ENCODE peak calls at places on chromosomes 4 and X, in five cellular contexts. One of them, this sample, is unnamed.

GRCh38 chr4:101089168-101089567 is 258.2 kb downstream of the PPP3CA start:
- DNase-seq in fibroblast of lung: no peak
- DNase-seq in GM13976: no peak
- DNase-seq in bronchial epithelial cell: no peak
- DNase-seq in stomach: no peak
- DNase-seq in this sample: no peak

GRCh38 chr4:98506462-98507132 is 151.8 kb downstream of the TSPAN5 start:
- DNase-seq in GM13976: no peak
- DNase-seq in stomach: no peak
- DNase-seq in bronchial epithelial cell: no peak
- DNase-seq in fibroblast of lung: no peak
- DNase-seq in this sample: no peak

GRCh38 chrX:153474718-153475117 is 4.3 kb upstream of the HAUS7 start:
- DNase-seq in fibroblast of lung: peak; percentile 70
- DNase-seq in stomach: peak; percentile 43
- DNase-seq in GM13976: no peak
- DNase-seq in bronchial epithelial cell: peak; percentile 25
- DNase-seq in this sample: no peak

GRCh38 chr4:151676301-151676700 is 84.5 kb downstream of the GATB start:
- DNase-seq in GM13976: no peak
- DNase-seq in stomach: no peak
- DNase-seq in fibroblast of lung: peak; percentile 87
- DNase-seq in bronchial epithelial cell: peak; percentile 93
- DNase-seq in this sample: no peak

GRCh38 chr4:120691106-120691505 is 231.4 kb downstream of the PRDM5 start:
- DNase-seq in bronchial epithelial cell: no peak
- DNase-seq in fibroblast of lung: peak; percentile 70
- DNase-seq in stomach: no peak
- DNase-seq in GM13976: no peak
- DNase-seq in this sample: no peak

GRCh38 chrX:131607796-131608369 is 64.0 kb downstream of the OR13H1 start:
- DNase-seq in GM13976: no peak
- DNase-seq in fibroblast of lung: no peak
- DNase-seq in bronchial epithelial cell: no peak
- DNase-seq in stomach: no peak
- DNase-seq in this sample: no peak

GRCh38 chrX:41150043-41150442 is 64.8 kb downstream of the USP9X start:
- DNase-seq in fibroblast of lung: no peak
- DNase-seq in stomach: no peak
- DNase-seq in bronchial epithelial cell: no peak
- DNase-seq in GM13976: no peak
- DNase-seq in this sample: no peak

GRCh38 chrX:135536883-135537282 is 16.4 kb downstream of the INTS6L start:
- DNase-seq in bronchial epithelial cell: peak; percentile 29
- DNase-seq in stomach: no peak
- DNase-seq in fibroblast of lung: no peak
- DNase-seq in GM13976: no peak
- DNase-seq in this sample: no peak

GRCh38 chr4:79308087-79308486 is 17.8 kb downstream of the NAA11 start:
- DNase-seq in stomach: no peak
- DNase-seq in GM13976: no peak
- DNase-seq in fibroblast of lung: no peak
- DNase-seq in bronchial epithelial cell: no peak
- DNase-seq in this sample: no peak

GRCh38 chrX:46710927-46711623 is 47.8 kb downstream of the SLC9A7 start:
- DNase-seq in GM13976: no peak
- DNase-seq in bronchial epithelial cell: no peak
- DNase-seq in fibroblast of lung: no peak
- DNase-seq in stomach: no peak
- DNase-seq in this sample: no peak

GRCh38 chr4:183984561-183984960 is 79.5 kb downstream of the STOX2 start:
- DNase-seq in GM13976: no peak
- DNase-seq in bronchial epithelial cell: no peak
- DNase-seq in stomach: no peak
- DNase-seq in fibroblast of lung: no peak
- DNase-seq in this sample: no peak

GRCh38 chr4:111778543-111778942 is 366.7 kb upstream of the FAM241A start:
- DNase-seq in stomach: no peak
- DNase-seq in GM13976: no peak
- DNase-seq in bronchial epithelial cell: no peak
- DNase-seq in fibroblast of lung: no peak
- DNase-seq in this sample: no peak
- TF ChIP-seq CTCF in stomach: no peak
- TF ChIP-seq CTCF in GM13976: no peak
- TF ChIP-seq CTCF in bronchial epithelial cell: peak; percentile 6
- TF ChIP-seq CTCF in fibroblast of lung: peak; percentile 47
- TF ChIP-seq CTCF in this sample: no peak

GRCh38 chrX:48474127-48474526 is 1.9 kb upstream of the FTSJ1 start:
- DNase-seq in bronchial epithelial cell: no peak
- DNase-seq in stomach: no peak
- DNase-seq in GM13976: no peak
- DNase-seq in fibroblast of lung: no peak
- DNase-seq in this sample: no peak
- TF ChIP-seq CTCF in bronchial epithelial cell: peak; percentile 36
- TF ChIP-seq CTCF in stomach: no peak
- TF ChIP-seq CTCF in GM13976: peak; percentile 31
- TF ChIP-seq CTCF in fibroblast of lung: peak; percentile 10
- TF ChIP-seq CTCF in this sample: peak; percentile 44

GRCh38 chrX:30864383-30864785 is 24.7 kb downstream of the TAB3 start:
- DNase-seq in stomach: no peak
- DNase-seq in bronchial epithelial cell: no peak
- DNase-seq in GM13976: no peak
- DNase-seq in fibroblast of lung: no peak
- DNase-seq in this sample: no peak
- TF ChIP-seq CTCF in stomach: no peak
- TF ChIP-seq CTCF in bronchial epithelial cell: no peak
- TF ChIP-seq CTCF in GM13976: no peak
- TF ChIP-seq CTCF in fibroblast of lung: no peak
- TF ChIP-seq CTCF in this sample: no peak

GRCh38 chr4:186592961-186593586 is 37.7 kb upstream of the MTNR1A start:
- DNase-seq in stomach: no peak
- DNase-seq in bronchial epithelial cell: no peak
- DNase-seq in fibroblast of lung: no peak
- DNase-seq in GM13976: no peak
- DNase-seq in this sample: no peak

GRCh38 chr4:186593587-186593973 is 38.2 kb upstream of the MTNR1A start:
- DNase-seq in fibroblast of lung: no peak
- DNase-seq in GM13976: no peak
- DNase-seq in stomach: no peak
- DNase-seq in bronchial epithelial cell: no peak
- DNase-seq in this sample: no peak

GRCh38 chr4:186591651-186592050 is 36.3 kb upstream of the MTNR1A start:
- DNase-seq in stomach: no peak
- DNase-seq in bronchial epithelial cell: no peak
- DNase-seq in GM13976: no peak
- DNase-seq in fibroblast of lung: no peak
- DNase-seq in this sample: no peak

GRCh38 chr4:186596346-186596745 is 41.0 kb upstream of the MTNR1A start:
- DNase-seq in fibroblast of lung: no peak
- DNase-seq in stomach: no peak
- DNase-seq in bronchial epithelial cell: no peak
- DNase-seq in GM13976: no peak
- DNase-seq in this sample: no peak

GRCh38 chr4:186592450-186592849 is 37.1 kb upstream of the MTNR1A start:
- DNase-seq in GM13976: no peak
- DNase-seq in stomach: no peak
- DNase-seq in bronchial epithelial cell: no peak
- DNase-seq in fibroblast of lung: no peak
- DNase-seq in this sample: no peak
- TF ChIP-seq CTCF in GM13976: no peak
- TF ChIP-seq CTCF in stomach: no peak
- TF ChIP-seq CTCF in bronchial epithelial cell: no peak
- TF ChIP-seq CTCF in fibroblast of lung: no peak
- TF ChIP-seq CTCF in this sample: no peak

DNA sequence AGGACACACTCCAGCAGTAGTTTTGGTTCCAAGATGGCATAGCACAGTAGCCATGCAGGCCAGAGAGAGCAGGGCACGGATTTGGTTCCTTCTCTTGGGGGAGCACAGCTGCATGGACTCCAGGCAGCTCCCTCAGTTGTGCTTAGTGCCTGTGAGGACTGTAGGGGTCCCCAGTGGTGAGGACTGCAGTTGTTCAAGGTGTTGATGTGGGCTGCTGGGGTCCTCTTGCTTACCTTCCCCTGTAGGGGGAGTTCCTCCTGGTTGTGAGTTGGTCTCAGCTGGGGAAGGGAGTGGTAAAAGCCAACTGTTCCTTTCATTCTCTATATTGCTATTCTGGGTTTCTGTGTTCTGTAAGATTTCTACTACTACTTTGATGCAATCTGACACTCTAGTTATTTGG is 606.5 kb downstream of the MAGEB5 start:
- DNase-seq in stomach: no peak
- DNase-seq in GM13976: no peak
- DNase-seq in fibroblast of lung: no peak
- DNase-seq in bronchial epithelial cell: no peak
- DNase-seq in this sample: no peak
- TF ChIP-seq CTCF in stomach: no peak
- TF ChIP-seq CTCF in GM13976: no peak
- TF ChIP-seq CTCF in fibroblast of lung: no peak
- TF ChIP-seq CTCF in bronchial epithelial cell: no peak
- TF ChIP-seq CTCF in this sample: no peak

GRCh38 chr4:7632971-7633370 is 198.2 kb upstream of the PSAPL1 start:
- DNase-seq in GM13976: no peak
- DNase-seq in bronchial epithelial cell: no peak
- DNase-seq in stomach: no peak
- DNase-seq in fibroblast of lung: no peak
- DNase-seq in this sample: no peak
- TF ChIP-seq CTCF in GM13976: no peak
- TF ChIP-seq CTCF in bronchial epithelial cell: no peak
- TF ChIP-seq CTCF in stomach: no peak
- TF ChIP-seq CTCF in fibroblast of lung: no peak
- TF ChIP-seq CTCF in this sample: no peak

GRCh38 chr4:157170321-157170720 is 50.2 kb upstream of the GRIA2 start:
- DNase-seq in GM13976: no peak
- DNase-seq in fibroblast of lung: peak; percentile 20
- DNase-seq in bronchial epithelial cell: no peak
- DNase-seq in stomach: no peak
- DNase-seq in this sample: no peak

DNA sequence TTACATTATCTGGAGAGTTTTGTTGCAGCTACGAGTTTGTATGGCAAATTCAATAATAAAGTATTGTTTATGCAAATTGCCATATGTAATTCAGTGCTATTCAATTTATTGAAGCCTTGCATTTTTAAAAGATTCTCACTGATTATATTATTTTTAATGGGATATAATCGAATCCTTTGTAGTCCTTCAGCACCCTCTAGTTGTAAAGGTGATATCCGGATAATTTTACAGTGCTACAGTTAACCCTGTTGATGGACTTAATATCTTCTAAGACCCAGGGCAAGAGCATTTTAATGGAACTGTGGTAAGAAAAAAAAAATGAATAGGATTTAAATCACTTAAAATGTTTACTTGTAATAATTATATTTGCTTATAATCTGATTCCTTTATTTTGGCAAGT is 48.5 kb upstream of the GRIA2 start:
- DNase-seq in GM13976: no peak
- DNase-seq in stomach: no peak
- DNase-seq in fibroblast of lung: peak; percentile 23
- DNase-seq in bronchial epithelial cell: peak; percentile 18
- DNase-seq in this sample: no peak
- TF ChIP-seq CTCF in GM13976: no peak
- TF ChIP-seq CTCF in stomach: no peak
- TF ChIP-seq CTCF in fibroblast of lung: no peak
- TF ChIP-seq CTCF in bronchial epithelial cell: no peak
- TF ChIP-seq CTCF in this sample: no peak

GRCh38 chr4:72993876-72994275 is 75.6 kb downstream of the COX18 start:
- DNase-seq in stomach: no peak
- DNase-seq in fibroblast of lung: no peak
- DNase-seq in bronchial epithelial cell: no peak
- DNase-seq in GM13976: no peak
- DNase-seq in this sample: no peak

GRCh38 chr4:72984351-72984750 is 85.2 kb downstream of the COX18 start:
- DNase-seq in GM13976: no peak
- DNase-seq in fibroblast of lung: no peak
- DNase-seq in bronchial epithelial cell: no peak
- DNase-seq in stomach: no peak
- DNase-seq in this sample: no peak

GRCh38 chr4:72991889-72992288 is 77.6 kb downstream of the COX18 start:
- DNase-seq in GM13976: no peak
- DNase-seq in fibroblast of lung: peak; percentile 39
- DNase-seq in bronchial epithelial cell: peak; percentile 26
- DNase-seq in stomach: no peak
- DNase-seq in this sample: no peak

GRCh38 chr4:72983706-72984105 is 85.8 kb downstream of the COX18 start:
- DNase-seq in bronchial epithelial cell: no peak
- DNase-seq in fibroblast of lung: no peak
- DNase-seq in GM13976: no peak
- DNase-seq in stomach: no peak
- DNase-seq in this sample: no peak

GRCh38 chr4:72987741-72988729 is 81.5 kb downstream of the COX18 start:
- DNase-seq in GM13976: no peak
- DNase-seq in fibroblast of lung: peak; percentile 53
- DNase-seq in bronchial epithelial cell: no peak
- DNase-seq in stomach: no peak
- DNase-seq in this sample: no peak
- TF ChIP-seq CTCF in GM13976: no peak
- TF ChIP-seq CTCF in fibroblast of lung: no peak
- TF ChIP-seq CTCF in bronchial epithelial cell: no peak
- TF ChIP-seq CTCF in stomach: no peak
- TF ChIP-seq CTCF in this sample: no peak

GRCh38 chr4:118741456-118741855 is 56.3 kb downstream of the METTL14 start:
- DNase-seq in GM13976: no peak
- DNase-seq in stomach: no peak
- DNase-seq in bronchial epithelial cell: no peak
- DNase-seq in fibroblast of lung: no peak
- DNase-seq in this sample: no peak
- TF ChIP-seq CTCF in GM13976: no peak
- TF ChIP-seq CTCF in stomach: no peak
- TF ChIP-seq CTCF in bronchial epithelial cell: no peak
- TF ChIP-seq CTCF in fibroblast of lung: no peak
- TF ChIP-seq CTCF in this sample: no peak

This sample was measured in GM10248.